ENCODE peak calls at places on chromosome 18, in nine cellular contexts. One of them, this sample, is unnamed.

GRCh38 chr18:23920054-23920453 is 94.5 kb upstream of the TTC39C start:
- DNase-seq in iris pigment epithelial cell: peak; percentile 65
- DNase-seq in GM03348: no peak
- DNase-seq in CD4-positive, alpha-beta T cell: no peak
- DNase-seq in NCI-H1417 treated with DMSO at 0.1 percent for 48 hours: no peak
- DNase-seq in germinal center: no peak
- DNase-seq in NB4: no peak
- DNase-seq in activated CD4-positive, alpha-beta T cell treated with anti-CD3 and anti-CD28 coated beads for 4 hours: no peak
- DNase-seq in lower lobe of right lung: no peak
- DNase-seq in this sample: no peak

GRCh38 chr18:29123706-29124530 is 947.0 kb upstream of the CDH2 start:
- DNase-seq in iris pigment epithelial cell: peak; percentile 18
- DNase-seq in GM03348: peak; percentile 7
- DNase-seq in CD4-positive, alpha-beta T cell: no peak
- DNase-seq in NCI-H1417 treated with DMSO at 0.1 percent for 48 hours: no peak
- DNase-seq in germinal center: no peak
- DNase-seq in NB4: no peak
- DNase-seq in activated CD4-positive, alpha-beta T cell treated with anti-CD3 and anti-CD28 coated beads for 4 hours: no peak
- DNase-seq in lower lobe of right lung: no peak
- DNase-seq in this sample: no peak

GRCh38 chr18:35497006-35497333 is 790 bp downstream of the INO80C start:
- DNase-seq in iris pigment epithelial cell: peak; percentile 68
- DNase-seq in GM03348: peak; percentile 29
- DNase-seq in CD4-positive, alpha-beta T cell: no peak
- DNase-seq in NCI-H1417 treated with DMSO at 0.1 percent for 48 hours: no peak
- DNase-seq in germinal center: peak; percentile 3
- DNase-seq in NB4: no peak
- DNase-seq in activated CD4-positive, alpha-beta T cell treated with anti-CD3 and anti-CD28 coated beads for 4 hours: no peak
- DNase-seq in lower lobe of right lung: no peak
- DNase-seq in this sample: no peak

GRCh38 chr18:7202119-7202680 is 28.7 kb upstream of the LRRC30 start:
- DNase-seq in iris pigment epithelial cell: no peak
- DNase-seq in GM03348: no peak
- DNase-seq in CD4-positive, alpha-beta T cell: no peak
- DNase-seq in NCI-H1417 treated with DMSO at 0.1 percent for 48 hours: no peak
- DNase-seq in germinal center: no peak
- DNase-seq in NB4: no peak
- DNase-seq in activated CD4-positive, alpha-beta T cell treated with anti-CD3 and anti-CD28 coated beads for 4 hours: no peak
- DNase-seq in lower lobe of right lung: no peak
- DNase-seq in this sample: no peak

GRCh38 chr18:48975817-48976649 is 25.3 kb upstream of the SMAD7 start:
- DNase-seq in iris pigment epithelial cell: peak; percentile 36
- DNase-seq in GM03348: peak; percentile 94
- DNase-seq in CD4-positive, alpha-beta T cell: peak; percentile 46
- DNase-seq in NCI-H1417 treated with DMSO at 0.1 percent for 48 hours: no peak
- DNase-seq in germinal center: peak; percentile 78
- DNase-seq in NB4: peak; percentile 70
- DNase-seq in activated CD4-positive, alpha-beta T cell treated with anti-CD3 and anti-CD28 coated beads for 4 hours: peak; percentile 69
- DNase-seq in lower lobe of right lung: peak; percentile 79
- DNase-seq in this sample: no peak

GRCh38 chr18:7584646-7585271 is 17.6 kb downstream of the PTPRM start:
- DNase-seq in iris pigment epithelial cell: no peak
- DNase-seq in GM03348: no peak
- DNase-seq in CD4-positive, alpha-beta T cell: no peak
- DNase-seq in NCI-H1417 treated with DMSO at 0.1 percent for 48 hours: no peak
- DNase-seq in germinal center: no peak
- DNase-seq in NB4: no peak
- DNase-seq in activated CD4-positive, alpha-beta T cell treated with anti-CD3 and anti-CD28 coated beads for 4 hours: no peak
- DNase-seq in lower lobe of right lung: no peak
- DNase-seq in this sample: no peak

GRCh38 chr18:58649966-58650816 is 21.1 kb upstream of the MALT1 start:
- DNase-seq in iris pigment epithelial cell: no peak
- DNase-seq in GM03348: peak; percentile 42
- DNase-seq in CD4-positive, alpha-beta T cell: no peak
- DNase-seq in NCI-H1417 treated with DMSO at 0.1 percent for 48 hours: no peak
- DNase-seq in germinal center: no peak
- DNase-seq in NB4: peak; percentile 28
- DNase-seq in activated CD4-positive, alpha-beta T cell treated with anti-CD3 and anti-CD28 coated beads for 4 hours: peak; percentile 6
- DNase-seq in lower lobe of right lung: no peak
- DNase-seq in this sample: no peak

GRCh38 chr18:75612491-75612890 is 185.0 kb upstream of the SMIM21 start:
- DNase-seq in iris pigment epithelial cell: no peak
- DNase-seq in GM03348: no peak
- DNase-seq in CD4-positive, alpha-beta T cell: no peak
- DNase-seq in NCI-H1417 treated with DMSO at 0.1 percent for 48 hours: no peak
- DNase-seq in germinal center: no peak
- DNase-seq in NB4: no peak
- DNase-seq in activated CD4-positive, alpha-beta T cell treated with anti-CD3 and anti-CD28 coated beads for 4 hours: no peak
- DNase-seq in lower lobe of right lung: no peak
- DNase-seq in this sample: no peak

GRCh38 chr18:10350661-10351060 is 103.8 kb upstream of the APCDD1 start:
- DNase-seq in iris pigment epithelial cell: no peak
- DNase-seq in GM03348: no peak
- DNase-seq in CD4-positive, alpha-beta T cell: no peak
- DNase-seq in NCI-H1417 treated with DMSO at 0.1 percent for 48 hours: no peak
- DNase-seq in germinal center: no peak
- DNase-seq in NB4: no peak
- DNase-seq in activated CD4-positive, alpha-beta T cell treated with anti-CD3 and anti-CD28 coated beads for 4 hours: no peak
- DNase-seq in lower lobe of right lung: no peak
- DNase-seq in this sample: no peak

GRCh38 chr18:58211510-58211909 is 167.5 kb downstream of the NEDD4L start:
- DNase-seq in iris pigment epithelial cell: no peak
- DNase-seq in GM03348: no peak
- DNase-seq in CD4-positive, alpha-beta T cell: no peak
- DNase-seq in NCI-H1417 treated with DMSO at 0.1 percent for 48 hours: no peak
- DNase-seq in germinal center: no peak
- DNase-seq in NB4: no peak
- DNase-seq in activated CD4-positive, alpha-beta T cell treated with anti-CD3 and anti-CD28 coated beads for 4 hours: no peak
- DNase-seq in lower lobe of right lung: no peak
- DNase-seq in this sample: no peak

GRCh38 chr18:69691008-69691760 is 256.5 kb downstream of the CD226 start:
- DNase-seq in iris pigment epithelial cell: no peak
- DNase-seq in GM03348: no peak
- DNase-seq in CD4-positive, alpha-beta T cell: no peak
- DNase-seq in NCI-H1417 treated with DMSO at 0.1 percent for 48 hours: no peak
- DNase-seq in germinal center: no peak
- DNase-seq in NB4: no peak
- DNase-seq in activated CD4-positive, alpha-beta T cell treated with anti-CD3 and anti-CD28 coated beads for 4 hours: no peak
- DNase-seq in lower lobe of right lung: no peak
- DNase-seq in this sample: no peak

GRCh38 chr18:57891707-57892391 is 88.7 kb upstream of the ATP8B1 start:
- DNase-seq in iris pigment epithelial cell: no peak
- DNase-seq in GM03348: no peak
- DNase-seq in CD4-positive, alpha-beta T cell: no peak
- DNase-seq in NCI-H1417 treated with DMSO at 0.1 percent for 48 hours: no peak
- DNase-seq in germinal center: no peak
- DNase-seq in NB4: no peak
- DNase-seq in activated CD4-positive, alpha-beta T cell treated with anti-CD3 and anti-CD28 coated beads for 4 hours: no peak
- DNase-seq in lower lobe of right lung: no peak
- DNase-seq in this sample: no peak

GRCh38 chr18:58847383-58848071 is 17.1 kb upstream of the ZNF532 start:
- DNase-seq in iris pigment epithelial cell: no peak
- DNase-seq in GM03348: no peak
- DNase-seq in CD4-positive, alpha-beta T cell: no peak
- DNase-seq in NCI-H1417 treated with DMSO at 0.1 percent for 48 hours: no peak
- DNase-seq in germinal center: peak; percentile 58
- DNase-seq in NB4: no peak
- DNase-seq in activated CD4-positive, alpha-beta T cell treated with anti-CD3 and anti-CD28 coated beads for 4 hours: no peak
- DNase-seq in lower lobe of right lung: no peak
- DNase-seq in this sample: peak; percentile 98

GRCh38 chr18:72867721-72868665 is at the start of gene NETO1:
- DNase-seq in iris pigment epithelial cell: no peak
- DNase-seq in GM03348: peak; percentile 16
- DNase-seq in CD4-positive, alpha-beta T cell: no peak
- DNase-seq in NCI-H1417 treated with DMSO at 0.1 percent for 48 hours: no peak
- DNase-seq in germinal center: no peak
- DNase-seq in NB4: no peak
- DNase-seq in activated CD4-positive, alpha-beta T cell treated with anti-CD3 and anti-CD28 coated beads for 4 hours: no peak
- DNase-seq in lower lobe of right lung: no peak
- DNase-seq in this sample: no peak

GRCh38 chr18:50973367-50974126 is 5.7 kb downstream of the ELAC1 start:
- DNase-seq in iris pigment epithelial cell: peak; percentile 68
- DNase-seq in GM03348: peak; percentile 70
- DNase-seq in CD4-positive, alpha-beta T cell: no peak
- DNase-seq in NCI-H1417 treated with DMSO at 0.1 percent for 48 hours: no peak
- DNase-seq in germinal center: no peak
- DNase-seq in NB4: peak; percentile 67
- DNase-seq in activated CD4-positive, alpha-beta T cell treated with anti-CD3 and anti-CD28 coated beads for 4 hours: no peak
- DNase-seq in lower lobe of right lung: no peak
- DNase-seq in this sample: no peak

GRCh38 chr18:51623653-51624052 is 426.2 kb upstream of the MEX3C start:
- DNase-seq in iris pigment epithelial cell: no peak
- DNase-seq in GM03348: no peak
- DNase-seq in CD4-positive, alpha-beta T cell: no peak
- DNase-seq in NCI-H1417 treated with DMSO at 0.1 percent for 48 hours: no peak
- DNase-seq in germinal center: no peak
- DNase-seq in NB4: no peak
- DNase-seq in activated CD4-positive, alpha-beta T cell treated with anti-CD3 and anti-CD28 coated beads for 4 hours: no peak
- DNase-seq in lower lobe of right lung: no peak
- DNase-seq in this sample: no peak

GRCh38 chr18:55142413-55142812 is 183.2 kb upstream of the CCDC68 start:
- DNase-seq in iris pigment epithelial cell: no peak
- DNase-seq in GM03348: no peak
- DNase-seq in CD4-positive, alpha-beta T cell: no peak
- DNase-seq in NCI-H1417 treated with DMSO at 0.1 percent for 48 hours: no peak
- DNase-seq in germinal center: no peak
- DNase-seq in NB4: no peak
- DNase-seq in activated CD4-positive, alpha-beta T cell treated with anti-CD3 and anti-CD28 coated beads for 4 hours: no peak
- DNase-seq in lower lobe of right lung: no peak
- DNase-seq in this sample: no peak